ENCODE peak calls at places on chromosomes 7 and 10, in ten cellular contexts. E is psoas muscle; X is Right ventricle myocardium inferior; V is activated CD4-positive, CD25-positive, alpha-beta regulatory T cell; I is activated CD8-positive, alpha-beta memory T cell treated with anti-CD3 and anti-CD28 coated beads for 48 hours; Q is AG08396; L is dorsolateral prefrontal cortex; H is H9; D is CD8-positive, alpha-beta memory T cell; G is T-helper 2 cell. P is an unnamed sample.
A peak's percentile ranks its signal among the peaks of the same experiment; 100 is the strongest.

GRCh38 chr7:3172768-3173280 is 128.2 kb upstream of the SDK1 start:
- DNase-seq in E (no peak), X (no peak), V (no peak), I (no peak), Q (no peak), L (no peak), H (no peak), D (no peak), G (no peak), P (no peak)

GRCh38 chr7:27346531-27347260 is 104.1 kb downstream of the EVX1 start:
- DNase-seq in E (no peak), X (no peak), V (no peak), I (no peak), Q (no peak), L (no peak), H (peak; percentile 36), D (no peak), G (no peak), P (no peak)

GRCh38 chr10:62231805-62232204 is 36.8 kb downstream of the RTKN2 start:
- DNase-seq in E (no peak), X (no peak), V (no peak), I (no peak), Q (no peak), L (no peak), H (no peak), D (no peak), G (no peak), P (no peak)

GRCh38 chr10:14953452-14954000 is 370 bp downstream of the DCLRE1C start:
- DNase-seq in E (peak; percentile 75), X (peak; percentile 80), V (no peak), I (no peak), Q (peak; percentile 58), L (peak; percentile 62), H (no peak), D (peak; percentile 6), G (peak; percentile 46), P (no peak)

GRCh38 chr10:117946525-117947070 is 100.1 kb downstream of the RAB11FIP2 start:
- DNase-seq in E (no peak), X (no peak), V (no peak), I (no peak), Q (no peak), L (no peak), H (no peak), D (no peak), G (no peak), P (no peak)

GRCh38 chr10:113297226-113297625 is 255.6 kb upstream of the HABP2 start:
- DNase-seq in E (no peak), X (no peak), V (no peak), I (no peak), Q (peak; percentile 45), L (no peak), H (no peak), D (no peak), G (no peak), P (no peak)

GRCh38 chr7:38398725-38399321 is 125.4 kb upstream of the TARP start:
- DNase-seq in E (peak; percentile 59), X (peak; percentile 78), V (peak; percentile 14), I (peak; percentile 11), Q (peak; percentile 66), L (no peak), H (peak; percentile 45), D (peak; percentile 26), G (peak; percentile 63), P (peak; percentile 20)

GRCh38 chr10:35640951-35641429 is 1.1 kb downstream of the FZD8 start:
- DNase-seq in E (peak; percentile 84), X (peak; percentile 82), V (no peak), I (peak; percentile 8), Q (peak; percentile 79), L (peak; percentile 60), H (peak; percentile 80), D (peak; percentile 30), G (peak; percentile 75), P (no peak)

GRCh38 chr10:82572686-82573226 is 697.8 kb downstream of the NRG3 start:
- DNase-seq in E (no peak), X (no peak), V (no peak), I (no peak), Q (no peak), L (no peak), H (no peak), D (no peak), G (no peak), P (no peak)

GRCh38 chr7:130938661-130939060 is 204.7 kb upstream of the KLF14 start:
- DNase-seq in E (no peak), X (no peak), V (peak; percentile 21), I (no peak), Q (no peak), L (no peak), H (no peak), D (peak; percentile 81), G (peak; percentile 87), P (no peak)

GRCh38 chr7:129949292-129950133 is 3.2 kb downstream of the UBE2H start:
- DNase-seq in E (no peak), X (peak; percentile 52), V (no peak), I (no peak), Q (peak; percentile 72), L (no peak), H (peak; percentile 39), D (no peak), G (peak; percentile 49), P (no peak)

GRCh38 chr10:11189581-11190376 is 172.1 kb downstream of the CELF2 start:
- DNase-seq in E (no peak), X (no peak), V (no peak), I (no peak), Q (no peak), L (no peak), H (no peak), D (no peak), G (no peak), P (no peak)

GRCh38 chr7:89029864-89030263 is 234.3 kb upstream of the TEX47 start:
- DNase-seq in E (no peak), X (no peak), V (no peak), I (no peak), Q (no peak), L (no peak), H (no peak), D (no peak), G (no peak), P (no peak)

GRCh38 chr10:129344956-129345355 is 122.1 kb upstream of the MGMT start:
- DNase-seq in E (no peak), X (no peak), V (no peak), I (no peak), Q (no peak), L (no peak), H (no peak), D (no peak), G (no peak), P (no peak)

GRCh38 chr7:107712025-107712424 is 31.9 kb upstream of the CBLL1 start:
- DNase-seq in E (no peak), X (no peak), V (no peak), I (no peak), Q (no peak), L (no peak), H (no peak), D (no peak), G (no peak), P (no peak)

GRCh38 chr7:17532861-17533404 is 234.5 kb downstream of the AHR start:
- DNase-seq in E (no peak), X (no peak), V (no peak), I (no peak), Q (peak; percentile 65), L (no peak), H (no peak), D (no peak), G (no peak), P (no peak)

GRCh38 chr10:34916368-34916767 is 101.3 kb upstream of the PARD3 start:
- DNase-seq in E (no peak), X (no peak), V (no peak), I (no peak), Q (peak; percentile 56), L (no peak), H (no peak), D (no peak), G (no peak), P (no peak)

GRCh38 chr7:12294701-12295100 is 83.6 kb downstream of the TMEM106B start:
- DNase-seq in E (no peak), X (no peak), V (no peak), I (no peak), Q (no peak), L (no peak), H (no peak), D (no peak), G (no peak), P (no peak)

GRCh38 chr7:46485481-46486065 is 564.5 kb upstream of the IGFBP3 start:
- DNase-seq in E (no peak), X (no peak), V (no peak), I (no peak), Q (peak; percentile 22), L (no peak), H (no peak), D (no peak), G (no peak), P (no peak)

GRCh38 chr7:105218939-105219770 is 169.6 kb downstream of the SRPK2 start:
- DNase-seq in E (no peak), X (no peak), V (no peak), I (no peak), Q (no peak), L (no peak), H (no peak), D (no peak), G (no peak), P (no peak)

GRCh38 chr10:100006241-100006886 is 3.4 kb downstream of the DNMBP start:
- DNase-seq in E (no peak), X (no peak), V (no peak), I (no peak), Q (peak; percentile 80), L (no peak), H (no peak), D (no peak), G (no peak), P (no peak)

GRCh38 chr10:43160067-43160918 is 22.0 kb downstream of the CSGALNACT2 start:
- DNase-seq in E (no peak), X (no peak), V (no peak), I (no peak), Q (peak; percentile 59), L (no peak), H (no peak), D (no peak), G (no peak), P (no peak)

P was measured in smooth muscle cell of the brain vasculature.